ENCODE peak calls at places on chromosomes 1 and 21, in five cellular contexts. A, L, B, F and P are unnamed samples.

GRCh38 chr1:93665015-93665414 is 16.6 kb downstream of the BCAR3 start:
- DNase-seq in B (no peak), F (no peak), L (no peak), A (peak), P (no peak)

GRCh38 chr1:14696766-14697165 is 98.3 kb downstream of the KAZN start:
- DNase-seq in F (no peak), A (no peak), B (no peak), L (no peak), P (no peak)

GRCh38 chr1:100597069-100597741 is 59.3 kb downstream of the GPR88 start:
- DNase-seq in F (no peak), L (no peak), A (peak), B (no peak), P (no peak)

GRCh38 chr1:226723640-226724532 is 15.2 kb downstream of the ITPKB start:
- DNase-seq in L (no peak), F (no peak), B (no peak), A (peak), P (no peak)

GRCh38 chr21:15065381-15066230 is 806 bp upstream of the NRIP1 start:
- DNase-seq in B (peak), F (no peak), L (peak), A (peak), P (peak)

GRCh38 chr1:7223334-7224080 is 438.3 kb downstream of the CAMTA1 start:
- DNase-seq in B (no peak), F (peak), L (no peak), A (peak), P (no peak)

GRCh38 chr1:94050263-94050662 is 70.7 kb downstream of the ABCA4 start:
- DNase-seq in B (no peak), F (no peak), A (peak), L (no peak), P (no peak)

GRCh38 chr1:61183471-61184034 is 101.2 kb downstream of the NFIA start:
- DNase-seq in B (peak), F (no peak), A (no peak), L (no peak), P (peak)

GRCh38 chr21:44880762-44881585 is 7.5 kb upstream of the PTTG1IP start:
- DNase-seq in L (no peak), F (no peak), A (peak), B (no peak), P (no peak)